ENCODE peak calls at places on chromosomes 2 and 18, in seven cellular contexts. W is IMR-90, M is H1, P is neuronal stem cell, E is trophoblast cell, F is mesendoderm, L is mesenchymal stem cell. U is an unnamed sample.

GRCh38 chr2:41965173-41965875 is 82.5 kb upstream of the PKDCC start:
- DNase-seq in E (no peak), W (no peak), P (no peak), F (peak), L (no peak), M (no peak), U (no peak)

GRCh38 chr2:69214898-69215297 is 172.1 kb downstream of the GFPT1 start:
- DNase-seq in L (peak), M (no peak), E (no peak), F (no peak), P (no peak), W (peak), U (no peak)

GRCh38 chr18:5424903-5425302 is 118.9 kb downstream of the EPB41L3 start:
- DNase-seq in W (peak), L (peak), M (no peak), E (peak), F (peak), P (no peak), U (no peak)

GRCh38 chr18:80104364-80104779 is 4.7 kb upstream of the ADNP2 start:
- DNase-seq in F (peak), W (no peak), P (no peak), L (peak), M (peak), E (no peak), U (peak)

GRCh38 chr18:64042728-64043358 is 73.0 kb downstream of the SERPINB8 start:
- DNase-seq in P (no peak), W (no peak), E (no peak), L (no peak), F (no peak), M (no peak), U (no peak)

GRCh38 chr18:65906621-65907034 is 155.8 kb downstream of the CDH7 start:
- DNase-seq in L (no peak), M (peak), F (peak), P (no peak), W (no peak), E (no peak), U (peak)

GRCh38 chr2:109446531-109447131 is 167.1 kb downstream of the SEPTIN10 start:
- DNase-seq in P (no peak), W (no peak), E (no peak), M (no peak), F (no peak), L (peak), U (no peak)

GRCh38 chr2:169287666-169288065 is 74.7 kb downstream of the LRP2 start:
- DNase-seq in P (no peak), W (no peak), L (no peak), F (no peak), M (no peak), E (no peak), U (no peak)

GRCh38 chr18:63307555-63308200 is 11.9 kb downstream of the BCL2 start:
- DNase-seq in W (no peak), M (no peak), L (peak), F (no peak), E (no peak), P (no peak), U (no peak)

GRCh38 chr2:122329266-122329665 is 573.8 kb downstream of the TSN start:
- DNase-seq in F (no peak), L (no peak), P (no peak), W (no peak), E (peak), M (no peak), U (no peak)

GRCh38 chr2:75403991-75404428 is 156.7 kb downstream of the EVA1A start:
- DNase-seq in E (peak), W (peak), M (peak), L (peak), F (peak), P (peak), U (peak)

GRCh38 chr2:218217366-218218309 is 649 bp downstream of the ARPC2 start:
- DNase-seq in W (peak), F (peak), P (peak), E (peak), L (peak), M (no peak), U (peak)

GRCh38 chr2:202109737-202110184 is 36.7 kb downstream of the KIAA2012 start:
- DNase-seq in L (peak), F (peak), E (no peak), M (peak), W (peak), P (no peak), U (peak)

GRCh38 chr2:62691186-62691585 is 14.3 kb upstream of the EHBP1 start:
- DNase-seq in W (no peak), F (no peak), E (no peak), M (no peak), L (no peak), P (no peak), U (no peak)
- H3K4ac ChIP-seq in W (no peak), F (no peak), E (no peak), M (no peak), L (no peak), P (no peak), U (no peak)

GRCh38 chr2:23498941-23499340 is 114.0 kb downstream of the KLHL29 start:
- DNase-seq in E (peak), L (no peak), W (peak), F (no peak), M (no peak), P (no peak), U (no peak)

GRCh38 chr2:23495661-23496114 is 110.7 kb downstream of the KLHL29 start:
- DNase-seq in E (no peak), P (no peak), L (no peak), M (no peak), F (no peak), W (no peak), U (no peak)

GRCh38 chr2:23496456-23496855 is 111.5 kb downstream of the KLHL29 start:
- DNase-seq in L (no peak), F (peak), W (no peak), E (no peak), M (no peak), P (no peak), U (no peak)

GRCh38 chr2:23497536-23497935 is 112.6 kb downstream of the KLHL29 start:
- DNase-seq in L (no peak), W (no peak), M (no peak), E (no peak), F (no peak), P (no peak), U (no peak)

GRCh38 chr2:23497063-23497462 is 112.1 kb downstream of the KLHL29 start:
- DNase-seq in F (no peak), L (no peak), P (no peak), W (peak), M (no peak), E (no peak), U (no peak)
- H2BK5ac ChIP-seq in F (no peak), L (no peak), P (no peak), W (no peak), M (peak), E (no peak), U (no peak)

GRCh38 chr18:77648415-77648814 is 398.8 kb downstream of the GALR1 start:
- DNase-seq in F (no peak), M (no peak), E (no peak), W (no peak), L (no peak), P (no peak), U (no peak)
- H3K4ac ChIP-seq in F (no peak), M (no peak), E (no peak), W (no peak), L (no peak), P (no peak), U (no peak)

GRCh38 chr2:143383016-143383415 is 253.8 kb downstream of the ARHGAP15 start:
- DNase-seq in F (no peak), P (no peak), M (no peak), E (no peak), W (no peak), L (no peak), U (no peak)

GRCh38 chr2:143375376-143375880 is 246.2 kb downstream of the ARHGAP15 start:
- DNase-seq in E (no peak), W (peak), M (no peak), F (no peak), L (peak), P (no peak), U (no peak)

DNA sequence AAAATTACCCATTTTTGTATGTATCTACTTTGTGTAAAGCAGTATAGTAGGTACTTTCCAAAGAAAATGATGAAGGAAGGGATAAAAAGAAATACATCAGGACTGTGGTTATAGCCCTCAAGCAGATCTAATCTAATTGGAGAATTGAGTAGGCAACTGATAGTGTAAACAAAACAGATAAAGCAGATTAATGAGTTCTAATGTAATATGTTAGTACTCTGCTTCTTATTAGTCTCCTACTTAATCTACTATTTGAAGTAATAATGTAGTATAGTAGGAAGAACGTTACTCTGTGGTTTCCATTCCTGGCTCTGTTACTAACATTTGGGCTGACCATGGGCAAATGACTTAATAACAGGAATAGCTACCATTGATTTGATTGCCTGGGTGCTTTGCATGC is 250.7 kb downstream of the ARHGAP15 start:
- DNase-seq in M (no peak), L (no peak), P (no peak), F (no peak), W (no peak), E (no peak), U (no peak)
- H2BK5ac ChIP-seq in M (no peak), L (no peak), P (no peak), F (no peak), W (no peak), E (no peak), U (no peak)

GRCh38 chr2:164842624-164842966 is 972 bp upstream of the COBLL1 start:
- DNase-seq in W (no peak), F (no peak), P (no peak), E (no peak), L (no peak), M (no peak), U (no peak)

GRCh38 chr2:164840930-164841718 is 499 bp downstream of the COBLL1 start:
- DNase-seq in F (peak), L (peak), E (peak), M (no peak), W (peak), P (peak), U (peak)

GRCh38 chr2:164841719-164842623 is at the start of gene COBLL1:
- DNase-seq in P (peak), W (peak), E (peak), L (peak), F (peak), M (no peak), U (peak)

GRCh38 chr2:164840458-164840929 is 1.1 kb downstream of the COBLL1 start:
- DNase-seq in M (no peak), W (no peak), L (peak), P (no peak), F (peak), E (peak), U (peak)

GRCh38 chr2:164843346-164843841 is 1.8 kb upstream of the COBLL1 start:
- DNase-seq in W (no peak), E (peak), P (no peak), F (no peak), L (peak), M (no peak), U (no peak)
- H3K4ac ChIP-seq in W (no peak), E (no peak), P (no peak), F (no peak), L (no peak), M (no peak), U (no peak)

GRCh38 chr2:54803783-54804758 is 80.6 kb downstream of the EML6 start:
- DNase-seq in E (no peak), F (peak), W (no peak), P (no peak), M (no peak), L (no peak), U (no peak)
- H2BK5ac ChIP-seq in E (no peak), F (no peak), W (no peak), P (no peak), M (no peak), L (no peak), U (no peak)

GRCh38 chr18:78436110-78436509 is 543.5 kb upstream of the SALL3 start:
- DNase-seq in M (no peak), W (no peak), P (no peak), F (no peak), L (no peak), E (no peak), U (no peak)
- H3K4ac ChIP-seq in M (no peak), W (no peak), P (no peak), F (no peak), L (no peak), E (no peak), U (no peak)

GRCh38 chr2:135454608-135455007 is 76.4 kb downstream of the ZRANB3 start:
- DNase-seq in M (no peak), E (no peak), W (no peak), P (no peak), L (no peak), F (no peak), U (no peak)

GRCh38 chr2:135457279-135457678 is 73.7 kb downstream of the ZRANB3 start:
- DNase-seq in P (no peak), F (no peak), E (no peak), W (no peak), L (no peak), M (no peak), U (no peak)

GRCh38 chr2:135456431-135456830 is 74.6 kb downstream of the ZRANB3 start:
- DNase-seq in W (no peak), L (no peak), M (no peak), F (no peak), P (no peak), E (no peak), U (no peak)

GRCh38 chr2:135456835-135457234 is 74.2 kb downstream of the ZRANB3 start:
- DNase-seq in L (no peak), W (no peak), F (no peak), M (no peak), E (no peak), P (no peak), U (no peak)

GRCh38 chr2:135451966-135452365 is 79.1 kb downstream of the ZRANB3 start:
- DNase-seq in L (no peak), F (no peak), E (no peak), W (no peak), P (no peak), M (no peak), U (no peak)
- H2BK5ac ChIP-seq in L (no peak), F (no peak), E (no peak), W (no peak), P (no peak), M (no peak), U (no peak)